ENCODE peak calls at places on chromosomes 6 and 20, in eight cellular contexts. H is GM10248, L is SJSA1, S is GDM1, P is mesenchymal stem cell, D is HFFc6, G is HAP-1, Y is brain microvascular endothelial cell. M is an unnamed sample.

GRCh38 chr6:105851181-105851580 is 235.0 kb upstream of the PRDM1 start:
- DNase-seq in H (no peak), L (no peak), S (no peak), P (no peak), D (no peak), G (no peak), Y (no peak), M (no peak)

GRCh38 chr20:23624307-23624706 is 13.4 kb downstream of the CST3 start:
- DNase-seq in H (no peak), L (no peak), S (no peak), P (peak), D (no peak), G (no peak), Y (peak), M (no peak)

GRCh38 chr6:43489277-43490072 is 12.1 kb downstream of the TJAP1 start:
- DNase-seq in H (no peak), L (no peak), S (no peak), P (no peak), D (no peak), G (no peak), Y (no peak), M (no peak)

GRCh38 chr20:22302039-22302438 is 282.3 kb downstream of the FOXA2 start:
- DNase-seq in H (no peak), L (no peak), S (no peak), P (no peak), D (no peak), G (no peak), Y (no peak), M (no peak)

GRCh38 chr6:41744236-41744787 is 2.9 kb downstream of the PGC start:
- DNase-seq in H (no peak), L (no peak), S (no peak), P (no peak), D (no peak), G (no peak), Y (no peak), M (no peak)

GRCh38 chr6:125586074-125586473 is 163.4 kb upstream of the HEY2 start:
- DNase-seq in H (no peak), L (no peak), S (no peak), P (peak), D (no peak), G (no peak), Y (peak), M (peak)

GRCh38 chr6:117346142-117346930 is 79.4 kb downstream of the ROS1 start:
- DNase-seq in H (peak), L (no peak), S (no peak), P (peak), D (peak), G (peak), Y (no peak), M (no peak)

GRCh38 chr6:111972714-111973678 is 80.9 kb upstream of the CCN6 start:
- DNase-seq in H (no peak), L (peak), S (no peak), P (peak), D (peak), G (no peak), Y (peak), M (peak)

GRCh38 chr20:2816583-2817340 is 598 bp downstream of the TMEM239 start:
- DNase-seq in H (no peak), L (peak), S (no peak), P (no peak), D (no peak), G (no peak), Y (no peak), M (no peak)

GRCh38 chr20:23165307-23165750 is 79.2 kb upstream of the CD93 start:
- DNase-seq in H (no peak), L (no peak), S (peak), P (no peak), D (no peak), G (no peak), Y (no peak), M (no peak)

GRCh38 chr20:1933465-1933870 is 38.3 kb downstream of the SIRPA start:
- DNase-seq in H (no peak), L (no peak), S (no peak), P (peak), D (peak), G (no peak), Y (no peak), M (peak)

GRCh38 chr20:46463852-46464251 is 49.5 kb downstream of the ZNF334 start:
- DNase-seq in H (no peak), L (no peak), S (no peak), P (no peak), D (no peak), G (no peak), Y (no peak), M (no peak)

GRCh38 chr6:83758533-83758932 is 49.6 kb upstream of the SNAP91 start:
- DNase-seq in H (no peak), L (no peak), S (no peak), P (no peak), D (no peak), G (no peak), Y (no peak), M (no peak)

GRCh38 chr20:62030834-62031434 is 34.7 kb downstream of the TAF4 start:
- DNase-seq in H (peak), L (no peak), S (no peak), P (no peak), D (no peak), G (no peak), Y (no peak), M (no peak)

GRCh38 chr20:4151991-4152695 is 136.8 kb upstream of the RNF24 start:
- DNase-seq in H (no peak), L (no peak), S (peak), P (no peak), D (peak), G (no peak), Y (peak), M (peak)

GRCh38 chr6:1190361-1190760 is 121.5 kb upstream of the FOXQ1 start:
- DNase-seq in H (no peak), L (peak), S (no peak), P (peak), D (peak), G (no peak), Y (peak), M (peak)